ENCODE peak calls at places on chromosomes 1 and 21, in seven cellular contexts. T, N, Y, X, G, W and M are unnamed samples.

GRCh38 chr1:2137257-2138121 is 57.1 kb downstream of the FAAP20 start:
- DNase-seq in T (no peak), N (no peak), Y (no peak), X (no peak), G (no peak), W (no peak), M (peak)

GRCh38 chr1:242147096-242147976 is 148.4 kb upstream of the MAP1LC3C start:
- DNase-seq in T (peak), N (no peak), Y (no peak), X (no peak), G (no peak), W (no peak), M (no peak)

GRCh38 chr21:33703750-33704606 is 61.7 kb downstream of the ITSN1 start:
- DNase-seq in T (no peak), N (no peak), Y (no peak), X (no peak), G (no peak), W (no peak), M (no peak)

GRCh38 chr1:248779350-248779749 is 23.8 kb upstream of the LYPD8 start:
- DNase-seq in T (no peak), N (no peak), Y (no peak), X (no peak), G (no peak), W (no peak), M (no peak)

GRCh38 chr21:38319781-38320180 is 63.0 kb downstream of the KCNJ15 start:
- DNase-seq in T (peak), N (no peak), Y (no peak), X (no peak), G (no peak), W (no peak), M (no peak)

GRCh38 chr1:2194319-2194897 is at the start of gene FAAP20:
- DNase-seq in T (peak), N (no peak), Y (peak), X (no peak), G (no peak), W (peak), M (peak)

GRCh38 chr1:172451002-172451443 is 7.2 kb upstream of the PIGC start:
- DNase-seq in T (peak), N (no peak), Y (no peak), X (peak), G (no peak), W (peak), M (peak)

GRCh38 chr1:50196081-50196480 is 87.4 kb downstream of the ELAVL4 start:
- DNase-seq in T (no peak), N (no peak), Y (no peak), X (no peak), G (no peak), W (no peak), M (no peak)

GRCh38 chr1:22969224-22969829 is 3.3 kb downstream of the LACTBL1 start:
- DNase-seq in T (peak), N (no peak), Y (no peak), X (no peak), G (peak), W (no peak), M (no peak)

GRCh38 chr1:63318255-63319068 is 3.9 kb upstream of the FOXD3 start:
- DNase-seq in T (no peak), N (no peak), Y (no peak), X (no peak), G (no peak), W (no peak), M (no peak)

GRCh38 chr1:244968431-244968830 is 104.1 kb upstream of the HNRNPU start:
- DNase-seq in T (no peak), N (no peak), Y (no peak), X (no peak), G (no peak), W (no peak), M (no peak)

GRCh38 chr1:118535901-118536300 is 350.9 kb upstream of the SPAG17 start:
- DNase-seq in T (no peak), N (no peak), Y (no peak), X (no peak), G (no peak), W (no peak), M (no peak)

GRCh38 chr1:219324171-219324570 is 150.5 kb downstream of the LYPLAL1 start:
- DNase-seq in T (no peak), N (no peak), Y (no peak), X (no peak), G (no peak), W (no peak), M (no peak)

GRCh38 chr1:167270230-167270817 is 49.6 kb downstream of the POU2F1 start:
- DNase-seq in T (no peak), N (no peak), Y (no peak), X (no peak), G (no peak), W (no peak), M (no peak)

GRCh38 chr1:21898326-21899155 is 38.6 kb downstream of the HSPG2 start:
- DNase-seq in T (peak), N (no peak), Y (no peak), X (no peak), G (no peak), W (no peak), M (peak)

GRCh38 chr1:178645157-178645825 is 79.8 kb upstream of the RALGPS2 start:
- DNase-seq in T (no peak), N (no peak), Y (no peak), X (no peak), G (no peak), W (no peak), M (no peak)

GRCh38 chr1:23101101-23101827 is 67.4 kb downstream of the LUZP1 start:
- DNase-seq in T (peak), N (no peak), Y (no peak), X (no peak), G (no peak), W (no peak), M (no peak)

GRCh38 chr1:90854559-90854958 is 137.5 kb upstream of the BARHL2 start:
- DNase-seq in T (no peak), N (no peak), Y (no peak), X (no peak), G (no peak), W (no peak), M (no peak)

GRCh38 chr21:29849735-29850176 is 90.0 kb downstream of the GRIK1 start:
- DNase-seq in T (peak), N (peak), Y (peak), X (peak), G (peak), W (peak), M (peak)

GRCh38 chr1:54597455-54598030 is 25.8 kb downstream of the FAM151A start:
- DNase-seq in T (no peak), N (no peak), Y (no peak), X (no peak), G (no peak), W (no peak), M (no peak)

GRCh38 chr1:243393093-243393492 is 137.3 kb downstream of the SDCCAG8 start:
- DNase-seq in T (no peak), N (no peak), Y (no peak), X (no peak), G (no peak), W (no peak), M (no peak)

GRCh38 chr1:20358761-20359263 is 68.1 kb downstream of the VWA5B1 start:
- DNase-seq in T (peak), N (no peak), Y (peak), X (no peak), G (no peak), W (no peak), M (peak)

GRCh38 chr21:44929242-44929798 is 8.6 kb upstream of the ITGB2 start:
- DNase-seq in T (no peak), N (no peak), Y (no peak), X (no peak), G (no peak), W (no peak), M (no peak)

GRCh38 chr1:43639990-43640794 is 9.8 kb upstream of the KDM4A start:
- DNase-seq in T (no peak), N (no peak), Y (no peak), X (no peak), G (no peak), W (no peak), M (no peak)